ENCODE peak calls at places on chromosomes 13 and 19, in four cellular contexts. U is ecto neural progenitor cell, L is hippocampal formation, X is lower leg skin. N is an unnamed sample.

GRCh38 chr13:91240341-91240740 is 107.1 kb upstream of the MIR17HG start:
- DNase-seq in U (no peak), L (no peak), X (no peak), N (no peak)

GRCh38 chr13:31038834-31039552 is 106.5 kb downstream of the TEX26 start:
- DNase-seq in U (no peak), L (no peak), X (peak), N (peak)

GRCh38 chr19:5491565-5491964 is 36.3 kb downstream of the ZNRF4 start:
- DNase-seq in U (no peak), L (no peak), X (no peak), N (no peak)

GRCh38 chr13:110907951-110908898 is 6.6 kb downstream of the ANKRD10 start:
- DNase-seq in U (no peak), L (no peak), X (no peak), N (no peak)

GRCh38 chr19:3826163-3826562 is 40.0 kb upstream of the MATK start:
- DNase-seq in U (no peak), L (no peak), X (no peak), N (no peak)

GRCh38 chr19:49017041-49017665 is at the start of gene LHB:
- DNase-seq in U (no peak), L (no peak), X (no peak), N (no peak)

GRCh38 chr13:74641586-74641985 is 507.4 kb upstream of the KLF12 start:
- DNase-seq in U (no peak), L (no peak), X (no peak), N (no peak)

GRCh38 chr19:41223431-41224234 is 4.6 kb downstream of the AXL start:
- DNase-seq in U (peak), L (no peak), X (no peak), N (no peak)

GRCh38 chr19:11551603-11552235 is 7.3 kb downstream of the ELOF1 start:
- DNase-seq in U (peak), L (no peak), X (no peak), N (no peak)

GRCh38 chr19:15897738-15898276 is at the start of gene CYP4F2:
- DNase-seq in U (no peak), L (no peak), X (no peak), N (no peak)